ENCODE peak calls at places on chromosomes 3 and 15, in ten cellular contexts. D is fibroblast of the conjunctiva; T is iPS-NIHi11; B is AG04450; L is NCI-H748 treated with DMSO at 0.1 percent for 48 hours; R is left cardiac atrium; E is mesendoderm; F is T-helper 2 cell; P is NCI-H510A; C is activated CD4-positive, alpha-beta T cell treated with anti-CD3 and anti-CD28 coated beads for 36 hours. O is an unnamed sample.

GRCh38 chr15:68389936-68390790 is 41.8 kb downstream of the ITGA11 start:
- DNase-seq in D (no peak), L (no peak), P (no peak), E (peak), R (no peak), C (peak), T (no peak), F (peak), B (peak), O (no peak)

GRCh38 chr3:178474526-178474925 is 61.7 kb upstream of the KCNMB2 start:
- DNase-seq in T (no peak), P (no peak), B (no peak), R (no peak), E (no peak), C (no peak), F (no peak), D (no peak), L (no peak), O (no peak)

GRCh38 chr15:81000144-81000625 is 538 bp upstream of the TLNRD1 start:
- DNase-seq in B (no peak), R (no peak), T (no peak), D (no peak), L (no peak), F (peak), C (no peak), E (no peak), P (no peak), O (no peak)

GRCh38 chr3:72058493-72059081 is 273.6 kb upstream of the PROK2 start:
- DNase-seq in P (no peak), B (no peak), C (no peak), E (no peak), F (no peak), L (no peak), R (no peak), D (no peak), T (peak), O (no peak)

GRCh38 chr3:184712579-184713355 is 903 bp upstream of the MAGEF1 start:
- DNase-seq in B (no peak), E (no peak), D (no peak), T (no peak), P (no peak), R (no peak), C (no peak), F (no peak), L (no peak), O (no peak)

GRCh38 chr3:36164400-36164799 is 215.9 kb upstream of the STAC start:
- DNase-seq in L (no peak), T (no peak), R (no peak), P (no peak), D (no peak), F (no peak), E (no peak), C (no peak), B (no peak), O (no peak)

GRCh38 chr3:97969541-97969940 is 2.7 kb downstream of the RIOX2 start:
- DNase-seq in T (no peak), R (no peak), P (no peak), B (no peak), D (no peak), L (no peak), F (no peak), E (no peak), C (no peak), O (no peak)

GRCh38 chr3:43867673-43868072 is 176.9 kb downstream of the ABHD5 start:
- DNase-seq in D (peak), P (no peak), L (no peak), R (no peak), T (no peak), C (no peak), B (peak), F (no peak), E (no peak), O (no peak)

GRCh38 chr15:31274496-31275330 is 51.9 kb upstream of the KLF13 start:
- DNase-seq in R (no peak), B (no peak), C (no peak), P (no peak), T (no peak), D (no peak), E (no peak), L (no peak), F (no peak), O (no peak)

GRCh38 chr15:31396881-31397560 is 70.4 kb downstream of the KLF13 start:
- DNase-seq in C (no peak), B (no peak), L (peak), F (no peak), T (peak), P (peak), D (peak), E (peak), R (peak), O (peak)

GRCh38 chr15:33374181-33375006 is 63.6 kb downstream of the RYR3 start:
- DNase-seq in D (no peak), L (no peak), F (no peak), E (no peak), C (no peak), R (no peak), B (no peak), P (no peak), T (no peak), O (no peak)

GRCh38 chr3:14606663-14607339 is 44.8 kb upstream of the CCDC174 start:
- DNase-seq in F (no peak), B (no peak), C (no peak), P (no peak), R (no peak), E (no peak), T (no peak), D (no peak), L (no peak), O (no peak)

GRCh38 chr15:37107071-37107753 is 6.9 kb upstream of the MEIS2 start:
- DNase-seq in F (no peak), E (peak), C (no peak), L (no peak), B (no peak), D (no peak), P (no peak), T (peak), R (no peak), O (no peak)